ENCODE peak calls at places on chromosomes 1 and 21, in eight cellular contexts. V, P, F, G, D, J, B and W are unnamed samples.

GRCh38 chr1:223641523-223642039 is 23.9 kb downstream of the CAPN8 start:
- DNase-seq in V (no peak), P (no peak), F (no peak), G (no peak), D (no peak), J (no peak), B (no peak), W (no peak)

GRCh38 chr21:40472026-40472425 is 374.9 kb downstream of the DSCAM start:
- DNase-seq in V (peak), P (no peak), F (no peak), G (no peak), D (no peak), J (no peak), B (no peak), W (no peak)

GRCh38 chr1:11736746-11737639 is 1.1 kb downstream of the AGTRAP start:
- DNase-seq in V (peak), P (no peak), F (peak), G (peak), D (peak), J (no peak), B (no peak), W (no peak)

GRCh38 chr1:158819461-158820443 is 11.4 kb upstream of the MNDA start:
- DNase-seq in V (no peak), P (no peak), F (no peak), G (no peak), D (no peak), J (no peak), B (no peak), W (no peak)

GRCh38 chr21:17679002-17679600 is 66.4 kb upstream of the BTG3 start:
- DNase-seq in V (peak), P (no peak), F (peak), G (no peak), D (peak), J (peak), B (no peak), W (peak)

GRCh38 chr1:197621761-197622160 is 153.5 kb downstream of the DENND1B start:
- DNase-seq in V (no peak), P (no peak), F (no peak), G (no peak), D (no peak), J (no peak), B (no peak), W (no peak)

GRCh38 chr1:31591425-31592093 is 15.2 kb downstream of the TINAGL1 start:
- DNase-seq in V (peak), P (no peak), F (no peak), G (no peak), D (no peak), J (no peak), B (no peak), W (no peak)

GRCh38 chr21:36113647-36114428 is 21.0 kb upstream of the CBR3 start:
- DNase-seq in V (no peak), P (no peak), F (no peak), G (peak), D (no peak), J (no peak), B (no peak), W (peak)

GRCh38 chr1:27521336-27522147 is 31.6 kb upstream of the WASF2 start:
- DNase-seq in V (no peak), P (no peak), F (no peak), G (peak), D (no peak), J (no peak), B (peak), W (peak)

GRCh38 chr1:230509281-230509977 is 83.3 kb upstream of the PGBD5 start:
- DNase-seq in V (peak), P (no peak), F (no peak), G (no peak), D (peak), J (no peak), B (no peak), W (no peak)

GRCh38 chr1:62312698-62313097 is 6.5 kb downstream of the KANK4 start:
- DNase-seq in V (no peak), P (no peak), F (no peak), G (no peak), D (no peak), J (no peak), B (no peak), W (no peak)

GRCh38 chr21:27277122-27277521 is 310.2 kb upstream of the ADAMTS5 start:
- DNase-seq in V (peak), P (no peak), F (no peak), G (no peak), D (no peak), J (no peak), B (no peak), W (no peak)

GRCh38 chr1:21668232-21669032 is 725 bp downstream of the RAP1GAP start:
- DNase-seq in V (no peak), P (no peak), F (no peak), G (no peak), D (no peak), J (no peak), B (no peak), W (no peak)

GRCh38 chr21:46064870-46065214 is 33.1 kb upstream of the COL6A2 start:
- DNase-seq in V (no peak), P (no peak), F (no peak), G (no peak), D (no peak), J (no peak), B (no peak), W (no peak)

GRCh38 chr1:240031414-240031813 is 60.3 kb upstream of the FMN2 start:
- DNase-seq in V (peak), P (no peak), F (no peak), G (no peak), D (peak), J (no peak), B (no peak), W (no peak)

GRCh38 chr1:153292185-153292584 is 20.6 kb downstream of the PGLYRP3 start:
- DNase-seq in V (no peak), P (no peak), F (no peak), G (no peak), D (no peak), J (no peak), B (no peak), W (no peak)

GRCh38 chr1:185017338-185017737 is 28.0 kb upstream of the RNF2 start:
- DNase-seq in V (peak), P (no peak), F (no peak), G (no peak), D (peak), J (no peak), B (no peak), W (no peak)

GRCh38 chr1:62407398-62408009 is 29.3 kb upstream of the USP1 start:
- DNase-seq in V (peak), P (no peak), F (peak), G (no peak), D (peak), J (peak), B (no peak), W (peak)

GRCh38 chr1:172845371-172845770 is 186.5 kb downstream of the FASLG start:
- DNase-seq in V (peak), P (no peak), F (peak), G (peak), D (no peak), J (no peak), B (no peak), W (no peak)

GRCh38 chr1:6962390-6962955 is 177.2 kb downstream of the CAMTA1 start:
- DNase-seq in V (no peak), P (no peak), F (no peak), G (peak), D (no peak), J (peak), B (no peak), W (peak)